ENCODE peak calls at places on chromosomes 3 and 15, in six cellular contexts. Z is K562, K is H1, C is HCT116, X is GM12878, I is HepG2. T is an unnamed sample.

GRCh38 chr3:107412376-107412775 is 35.1 kb downstream of the CCDC54 start:
- DNase-seq in I (no peak), K (no peak), X (no peak), C (no peak), Z (no peak), T (no peak)

GRCh38 chr3:144763878-144764454 is 792.3 kb downstream of the DIPK2A start:
- DNase-seq in C (no peak), K (no peak), X (peak; percentile 21), I (no peak), Z (no peak), T (no peak)

GRCh38 chr3:129618901-129619671 is 12.6 kb upstream of the PLXND1 start:
- DNase-seq in I (no peak), Z (no peak), K (no peak), X (no peak), C (no peak), T (no peak)

GRCh38 chr3:184568918-184569829 is 7.6 kb downstream of the EPHB3 start:
- DNase-seq in I (no peak), X (no peak), K (no peak), Z (peak; percentile 62), C (no peak), T (no peak)

GRCh38 chr3:100740207-100740606 is 30.9 kb downstream of the TFG start:
- DNase-seq in I (no peak), X (no peak), K (no peak), C (no peak), Z (no peak), T (no peak)

GRCh38 chr3:171777608-171777995 is 32.7 kb downstream of the PLD1 start:
- DNase-seq in I (no peak), X (no peak), Z (no peak), K (no peak), C (no peak), T (no peak)

GRCh38 chr15:37056168-37056893 is 44.0 kb downstream of the MEIS2 start:
- DNase-seq in I (no peak), X (no peak), K (no peak), C (no peak), Z (peak; percentile 12), T (no peak)

GRCh38 chr3:195548046-195548445 is 4.9 kb upstream of the PPP1R2 start:
- DNase-seq in K (no peak), C (no peak), Z (no peak), X (no peak), I (no peak), T (no peak)

GRCh38 chr3:28916713-28917499 is 364.0 kb upstream of the RBMS3 start:
- DNase-seq in C (no peak), I (no peak), X (peak; percentile 61), K (peak; percentile 0), Z (no peak), T (peak; percentile 32)

GRCh38 chr3:154684021-154684420 is 254.0 kb upstream of the GPR149 start:
- DNase-seq in K (peak; percentile 10), C (peak; percentile 16), X (no peak), Z (no peak), I (peak; percentile 5), T (peak; percentile 15)

GRCh38 chr3:184805351-184806038 is 6.5 kb upstream of the VPS8 start:
- DNase-seq in X (no peak), Z (peak; percentile 36), I (peak; percentile 72), K (no peak), C (no peak), T (no peak)

GRCh38 chr3:48716508-48716981 is 476 bp downstream of the IP6K2 start:
- DNase-seq in X (no peak), Z (peak; percentile 29), K (no peak), I (no peak), C (no peak), T (no peak)

GRCh38 chr15:38613085-38613484 is 48.5 kb upstream of the RASGRP1 start:
- DNase-seq in K (no peak), X (no peak), I (no peak), Z (no peak), C (no peak), T (no peak)

GRCh38 chr3:124951511-124952390 is 17.2 kb upstream of the MUC13 start:
- DNase-seq in Z (no peak), I (no peak), X (no peak), C (no peak), K (no peak), T (no peak)

GRCh38 chr15:65303687-65304392 is 637 bp upstream of the RNU5B-1 start:
- DNase-seq in K (no peak), Z (no peak), I (peak; percentile 50), X (no peak), C (peak; percentile 44), T (peak; percentile 78)

GRCh38 chr3:31567036-31567435 is 34.3 kb downstream of the STT3B start:
- DNase-seq in X (no peak), I (peak; percentile 27), C (no peak), K (no peak), Z (peak; percentile 45), T (peak; percentile 9)

GRCh38 chr3:72798552-72799195 is 49.6 kb downstream of the SHQ1 start:
- DNase-seq in I (no peak), K (no peak), X (no peak), C (no peak), Z (no peak), T (no peak)

GRCh38 chr15:79682851-79683288 is 213.9 kb downstream of the MTHFS start:
- DNase-seq in K (no peak), Z (no peak), X (no peak), I (no peak), C (no peak), T (no peak)

GRCh38 chr3:11774296-11774877 is 72.3 kb downstream of the TAMM41 start:
- DNase-seq in Z (peak; percentile 33), C (peak; percentile 45), K (peak; percentile 36), I (peak; percentile 52), X (no peak), T (peak; percentile 66)

GRCh38 chr3:178203152-178203551 is 333.1 kb upstream of the KCNMB2 start:
- DNase-seq in Z (no peak), C (no peak), X (no peak), I (no peak), K (no peak), T (no peak)

GRCh38 chr3:124793054-124793740 is 62.9 kb downstream of the UMPS start:
- DNase-seq in I (no peak), Z (no peak), K (no peak), C (no peak), X (no peak), T (no peak)

GRCh38 chr3:172853911-172854648 is 103.6 kb downstream of the ECT2 start:
- DNase-seq in C (no peak), X (no peak), K (peak; percentile 33), Z (no peak), I (no peak), T (peak; percentile 55)

GRCh38 chr15:61653110-61653509 is 407.1 kb downstream of the VPS13C start:
- DNase-seq in K (no peak), C (no peak), X (no peak), I (no peak), Z (no peak), T (no peak)

GRCh38 chr15:77121599-77121998 is 50.7 kb upstream of the TSPAN3 start:
- DNase-seq in I (no peak), K (no peak), C (no peak), X (no peak), Z (no peak), T (no peak)

GRCh38 chr3:78256123-78256522 is 1216.2 kb downstream of the ROBO2 start:
- DNase-seq in K (no peak), C (no peak), I (no peak), Z (no peak), X (no peak), T (no peak)

GRCh38 chr3:128133273-128133883 is 9.8 kb upstream of the RUVBL1 start:
- DNase-seq in Z (no peak), C (peak; percentile 36), I (peak; percentile 47), K (no peak), X (no peak), T (peak; percentile 35)
- TF ChIP-seq ZNF274 in Z (no peak), C (no peak), I (no peak), K (no peak), X (no peak), T (no peak)

GRCh38 chr3:66038726-66039589 is at the start of gene MAGI1:
- DNase-seq in Z (peak; percentile 80), I (peak; percentile 90), K (peak; percentile 94), X (no peak), C (peak; percentile 88), T (peak; percentile 93)
- TF ChIP-seq YY1 in Z (no peak), I (peak; percentile 5), K (no peak), X (no peak), C (peak; percentile 18), T (no peak)

GRCh38 chr15:31399544-31400171 is 73.0 kb downstream of the KLF13 start:
- DNase-seq in Z (no peak), K (no peak), I (no peak), C (no peak), X (no peak), T (no peak)

GRCh38 chr15:31398677-31399260 is 72.1 kb downstream of the KLF13 start:
- DNase-seq in X (no peak), K (no peak), C (no peak), I (peak; percentile 24), Z (no peak), T (no peak)

GRCh38 chr15:31397851-31398661 is 71.4 kb downstream of the KLF13 start:
- DNase-seq in X (no peak), I (no peak), Z (no peak), K (no peak), C (no peak), T (no peak)

GRCh38 chr15:31400222-31400927 is 73.7 kb downstream of the KLF13 start:
- DNase-seq in K (no peak), I (no peak), Z (no peak), C (no peak), X (no peak), T (no peak)

DNA sequence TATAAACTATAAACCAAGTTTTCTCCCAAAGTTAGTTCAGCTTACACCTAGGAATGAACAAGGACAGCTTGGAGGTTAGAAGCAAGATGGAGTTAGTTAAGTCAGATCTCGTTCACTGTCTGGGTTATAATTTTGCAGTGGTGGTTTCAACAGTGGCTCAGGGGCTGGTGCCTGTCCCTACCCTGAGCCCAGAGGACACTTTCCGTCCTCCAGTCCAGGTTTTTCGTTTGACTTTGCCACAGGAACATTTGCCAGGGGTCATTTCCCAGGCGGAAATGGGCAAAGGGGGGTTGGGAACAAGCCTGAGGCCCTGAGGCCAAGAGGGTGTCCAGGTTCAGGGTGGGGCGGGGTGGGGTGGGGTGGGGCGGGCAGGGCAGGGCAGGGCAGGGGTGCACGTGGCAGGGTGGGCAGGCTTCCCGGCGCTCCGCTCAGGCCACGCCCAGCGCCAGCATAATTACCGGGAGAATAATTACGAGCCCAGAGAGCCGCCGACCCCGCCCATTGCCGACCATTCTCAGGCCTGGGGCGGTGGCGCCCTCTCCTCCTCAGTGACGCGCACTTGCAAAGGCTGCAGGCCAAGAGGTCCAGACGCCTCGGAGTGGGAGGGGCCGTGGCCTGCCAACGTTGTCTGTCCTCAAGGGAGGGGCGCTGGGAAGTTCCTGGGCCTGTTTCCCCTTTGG is 70.4 kb downstream of the KLF13 start:
- DNase-seq in Z (peak; percentile 80), X (no peak), C (peak; percentile 66), I (peak; percentile 40), K (peak; percentile 87), T (peak; percentile 71)
- TF ChIP-seq ZNF274 in Z (no peak), X (no peak), C (no peak), I (no peak), K (no peak), T (no peak)

DNA sequence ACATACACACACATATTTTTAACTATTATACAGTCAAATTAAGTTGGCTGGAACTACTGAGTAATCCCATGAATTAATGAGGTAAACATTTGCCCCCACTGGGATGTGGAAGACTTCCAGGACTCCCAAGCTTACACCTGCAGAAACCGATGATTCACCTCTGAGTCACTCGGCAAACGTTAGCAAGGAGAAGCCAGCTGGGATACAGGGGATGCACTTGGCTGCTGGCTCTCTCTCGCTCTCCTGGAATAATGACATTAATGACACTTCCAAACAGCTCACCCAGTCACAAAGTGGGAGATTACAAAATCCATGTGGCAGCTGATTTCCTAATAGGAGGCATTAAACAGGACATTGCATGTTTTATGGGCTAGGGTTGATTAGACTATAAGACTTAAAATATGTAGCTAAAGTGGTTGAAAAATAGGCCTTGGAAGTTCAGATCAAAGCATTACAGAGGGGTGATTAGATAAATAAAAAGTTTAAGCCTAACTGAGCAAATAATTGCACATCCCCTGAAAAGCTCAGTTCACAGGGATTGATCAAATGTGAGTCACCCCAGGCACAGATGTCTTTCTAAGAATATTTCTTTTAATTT is 500.9 kb downstream of the SOX2 start:
- DNase-seq in K (peak; percentile 39), C (peak; percentile 98), Z (no peak), I (peak; percentile 96), X (no peak), T (peak; percentile 61)
- TF ChIP-seq YY1 in K (no peak), C (peak; percentile 63), Z (no peak), I (no peak), X (no peak), T (no peak)

T was measured in NT2/D1.